ENCODE peak calls at places on chromosome 19, in five cellular contexts. V is neuronal stem cell, I is IMR-90, U is H9, E is H1. M is an unnamed sample.

GRCh38 chr19:32233885-32234284 is 111.5 kb upstream of the ZNF507 start:
- DNase-seq in V (no peak), I (no peak), U (no peak), E (no peak), M (no peak)

GRCh38 chr19:31354316-31354715 is 5.1 kb upstream of the TSHZ3 start:
- DNase-seq in V (no peak), I (no peak), U (peak), E (peak), M (no peak)

GRCh38 chr19:29245221-29245620 is 32.3 kb upstream of the UQCRFS1 start:
- DNase-seq in V (no peak), I (no peak), U (no peak), E (no peak), M (no peak)

GRCh38 chr19:32675720-32676185 is at the start of gene RGS9BP:
- DNase-seq in V (peak), I (peak), U (peak), E (peak), M (peak)

GRCh38 chr19:40217921-40218890 is at the start of gene TTC9B:
- DNase-seq in V (peak), I (no peak), U (peak), E (peak), M (peak)

GRCh38 chr19:919157-920050 is 2.3 kb downstream of the KISS1R start:
- DNase-seq in V (no peak), I (no peak), U (no peak), E (peak), M (no peak)

GRCh38 chr19:30540671-30541210 is 168.6 kb downstream of the ZNF536 start:
- DNase-seq in V (no peak), I (no peak), U (no peak), E (no peak), M (no peak)

GRCh38 chr19:28424041-28424440 is 788.9 kb downstream of the UQCRFS1 start:
- DNase-seq in V (peak), I (no peak), U (peak), E (no peak), M (no peak)

DNA sequence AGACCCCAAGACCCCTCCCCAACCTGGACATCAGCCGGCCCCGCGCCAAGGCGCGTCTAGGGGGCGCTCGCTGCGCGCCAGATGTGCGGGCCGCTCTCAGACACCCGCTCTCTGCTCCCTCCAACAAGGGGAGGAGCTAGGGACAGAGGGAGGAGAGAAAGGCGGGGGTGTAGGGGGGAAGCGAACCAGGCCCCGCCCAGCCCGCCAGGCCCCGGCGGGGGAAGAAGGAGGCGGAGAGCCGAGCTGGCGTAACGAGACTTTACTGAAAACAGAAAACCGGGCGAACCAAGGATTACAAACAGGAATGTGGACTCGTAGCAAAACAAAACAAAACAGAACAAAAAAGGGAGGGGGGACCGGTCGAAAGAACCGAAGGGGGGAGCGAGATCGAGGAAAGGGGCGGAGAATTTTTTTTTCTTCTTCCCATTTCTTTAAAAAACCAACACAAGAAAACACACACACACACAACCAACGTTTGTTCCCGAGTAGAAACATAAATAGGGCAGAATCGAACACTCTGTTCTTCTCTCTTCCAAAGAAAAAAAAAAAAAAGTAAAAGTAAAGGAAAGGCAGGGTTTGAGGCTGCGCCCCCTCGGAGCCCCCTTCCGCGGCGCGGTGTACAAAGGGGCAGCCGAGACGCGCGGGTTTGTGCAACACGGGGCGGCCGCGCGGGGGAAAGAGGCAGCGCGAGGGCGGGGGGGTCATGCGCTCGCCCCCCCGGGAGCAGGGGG is 1.7 kb downstream of the JUND start:
- DNase-seq in V (peak), I (peak), U (peak), E (peak), M (peak)
- H3K14ac ChIP-seq in V (peak), I (peak), U (peak), E (no peak), M (no peak)

DNA sequence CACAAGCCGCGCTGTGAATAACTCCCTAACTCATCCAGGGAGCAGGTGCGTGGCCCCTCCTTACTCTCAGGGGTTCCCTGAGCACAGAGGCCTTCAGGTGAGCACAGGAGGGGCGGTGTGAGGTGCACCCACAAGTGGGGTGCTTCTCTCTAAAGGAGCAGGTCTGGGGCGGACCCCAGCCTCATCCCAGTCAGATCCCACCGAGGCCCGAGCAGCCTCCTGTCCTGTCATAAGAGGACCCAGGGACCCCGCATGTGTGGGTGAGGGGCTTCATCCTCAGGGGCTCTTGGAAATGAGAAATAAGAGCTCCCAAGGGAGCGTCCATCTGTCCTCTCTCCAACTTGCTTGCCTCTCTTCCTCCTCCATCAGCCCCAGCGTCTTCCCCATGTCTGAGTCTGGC is 3.0 kb upstream of the LILRA5 start:
- DNase-seq in V (no peak), I (no peak), U (no peak), E (no peak), M (no peak)
- H3K27ac ChIP-seq in V (no peak), I (no peak), U (no peak), E (no peak), M (no peak)

GRCh38 chr19:3046621-3047306 is 15.5 kb downstream of the TLE5 start:
- DNase-seq in V (peak), I (no peak), U (peak), E (peak), M (no peak)
- H2BK15ac ChIP-seq in V (peak), I (no peak), U (no peak), E (no peak), M (peak)

GRCh38 chr19:57668635-57669034 is at the start of gene ZSCAN4:
- DNase-seq in V (no peak), I (no peak), U (no peak), E (no peak), M (no peak)

GRCh38 chr19:57671124-57671895 is 2.6 kb downstream of the ZSCAN4 start:
- DNase-seq in V (no peak), I (no peak), U (no peak), E (no peak), M (no peak)

GRCh38 chr19:57667220-57667619 is 1.5 kb upstream of the ZSCAN4 start:
- DNase-seq in V (no peak), I (no peak), U (no peak), E (no peak), M (no peak)

GRCh38 chr19:57664269-57665127 is 4.2 kb upstream of the ZSCAN4 start:
- DNase-seq in V (peak), I (peak), U (peak), E (peak), M (peak)

DNA sequence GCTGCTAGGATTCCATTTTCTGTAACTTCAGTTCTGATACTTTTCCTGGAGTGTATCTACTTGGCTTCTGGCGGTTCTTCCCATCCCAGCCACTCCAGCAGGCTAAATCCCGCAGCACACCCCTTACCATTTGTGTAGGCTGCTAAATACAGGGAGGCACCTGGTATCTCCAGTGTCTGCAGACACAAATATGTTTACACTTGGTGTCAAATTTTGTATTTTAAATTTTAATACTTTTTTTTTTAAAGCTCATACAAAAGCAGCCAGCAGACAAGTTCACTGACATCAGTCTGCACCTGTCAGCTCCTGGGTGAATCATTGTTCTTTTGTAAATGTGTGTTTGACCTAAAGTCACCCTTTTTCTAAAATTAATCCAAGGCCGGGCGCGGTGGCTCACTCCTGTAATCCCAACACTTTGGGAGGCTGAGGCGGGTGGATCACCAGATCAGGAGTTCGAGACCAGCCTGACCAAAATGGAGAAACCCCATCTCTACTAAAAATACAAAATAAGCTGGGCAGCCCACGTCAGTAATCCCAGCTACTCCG is 3.4 kb upstream of the ZSCAN4 start:
- DNase-seq in V (no peak), I (no peak), U (no peak), E (no peak), M (no peak)
- H3K14ac ChIP-seq in V (no peak), I (no peak), U (no peak), E (no peak), M (no peak)

DNA sequence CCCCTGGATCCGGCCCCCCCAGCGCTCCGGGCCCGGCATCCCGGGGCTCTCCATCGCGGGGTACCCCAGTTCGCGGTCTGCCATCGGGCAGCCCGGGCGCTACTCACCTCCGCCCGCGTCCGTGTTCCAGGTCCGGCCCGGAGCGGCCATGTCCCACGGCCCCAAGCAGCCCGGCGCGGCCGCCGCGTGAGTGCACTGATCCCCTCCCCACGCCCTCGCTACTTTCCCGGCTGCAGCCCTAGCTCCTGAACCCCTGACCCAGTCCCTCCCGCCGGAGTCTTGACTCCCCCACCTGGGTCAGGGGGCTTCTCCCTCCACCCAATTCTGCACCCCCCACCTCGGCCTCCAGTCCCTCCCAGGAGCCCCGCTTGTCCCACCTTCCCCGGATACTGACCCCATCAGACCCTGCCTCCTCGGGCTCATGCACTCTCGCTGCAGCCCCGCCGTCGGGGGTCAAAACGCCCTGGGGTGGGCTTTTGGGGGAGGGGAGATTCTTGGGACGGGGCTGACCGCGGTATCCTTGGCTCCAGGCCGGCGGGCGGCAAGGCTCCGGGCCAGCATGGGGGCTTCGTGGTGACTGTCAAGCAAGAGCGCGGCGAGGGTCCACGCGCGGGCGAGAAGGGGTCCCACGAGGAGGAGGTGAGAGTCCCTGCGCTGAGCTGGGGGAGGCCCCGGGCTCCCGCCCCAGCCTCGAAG is 566 bp downstream of the HMG20B start:
- DNase-seq in V (no peak), I (no peak), U (no peak), E (peak), M (no peak)
- H3K27ac ChIP-seq in V (no peak), I (peak), U (no peak), E (peak), M (no peak)

GRCh38 chr19:11261902-11262839 is at the start of gene DOCK6:
- DNase-seq in V (peak), I (no peak), U (peak), E (peak), M (peak)
- H2BK15ac ChIP-seq in V (peak), I (no peak), U (no peak), E (no peak), M (peak)

GRCh38 chr19:48470281-48470680 is 1.1 kb downstream of the CYTH2 start:
- DNase-seq in V (no peak), I (no peak), U (peak), E (no peak), M (no peak)
- H3K14ac ChIP-seq in V (no peak), I (peak), U (no peak), E (no peak), M (no peak)